ENCODE peak calls at places on chromosome X, in eight cellular contexts. U is CD8-positive, alpha-beta memory T cell; L is psoas muscle; K is hepatocyte; Y is right atrium auricular region; I is Peyer's patch; B is pancreas; W is uterus. E is an unnamed sample. For H3K4me1, the result is how much of the 10 kb centered on the place peaks cover.

GRCh38 chrX:17291998-17292658 is 82.9 kb upstream of the NHS start:
- DNase-seq in B (no peak), U (no peak), K (peak), L (no peak), W (no peak), I (no peak), Y (no peak), E (no peak)

GRCh38 chrX:138930546-138930945 is 219.0 kb upstream of the FGF13 start:
- DNase-seq in K (no peak), W (no peak), L (no peak), I (no peak), U (no peak), B (no peak), Y (no peak), E (no peak)

GRCh38 chrX:30875957-30876356 is 13.1 kb downstream of the TAB3 start:
- DNase-seq in B (no peak), K (no peak), I (no peak), L (no peak), Y (no peak), W (no peak), U (no peak), E (no peak)

GRCh38 chrX:130118941-130119640 is 8.8 kb upstream of the ELF4 start:
- DNase-seq in L (no peak), W (no peak), K (no peak), Y (no peak), U (no peak), B (no peak), I (no peak), E (no peak)

GRCh38 chrX:69060631-69061408 is 104.4 kb downstream of the PJA1 start:
- DNase-seq in I (no peak), B (peak), L (no peak), K (peak), Y (peak), U (no peak), W (peak), E (no peak)

GRCh38 chrX:44637282-44637681 is 94.6 kb upstream of the FUNDC1 start:
- DNase-seq in B (no peak), L (no peak), W (no peak), U (no peak), K (no peak), Y (no peak), I (no peak), E (no peak)

GRCh38 chrX:42017971-42018370 is 94.6 kb upstream of the CASK start:
- DNase-seq in K (no peak), L (no peak), Y (no peak), I (no peak), W (no peak), U (no peak), B (no peak), E (no peak)

GRCh38 chrX:118807151-118808017 is 16.2 kb upstream of the ZCCHC12 start:
- DNase-seq in W (peak), Y (no peak), B (peak), L (peak), I (no peak), U (no peak), K (peak), E (no peak)

GRCh38 chrX:37485429-37485828 is 86.0 kb upstream of the LANCL3 start:
- DNase-seq in I (no peak), B (peak), K (no peak), Y (no peak), L (no peak), U (no peak), W (no peak), E (no peak)

GRCh38 chrX:40646489-40647306 is 663 bp downstream of the CXorf38 start:
- DNase-seq in K (peak), B (peak), Y (peak), I (peak), W (peak), U (peak), L (peak), E (no peak)

GRCh38 chrX:29926659-29927058 is 288.7 kb upstream of the MAGEB2 start:
- DNase-seq in U (no peak), B (no peak), I (no peak), K (no peak), L (no peak), W (no peak), Y (no peak), E (no peak)

GRCh38 chrX:2689773-2690666 is 1.1 kb upstream of the CD99 start:
- DNase-seq in L (no peak), U (no peak), Y (no peak), I (peak), B (peak), K (peak), W (no peak), E (no peak)

GRCh38 chrX:100696699-100697351 is 35.1 kb downstream of the SYTL4 start:
- DNase-seq in I (no peak), K (no peak), U (no peak), Y (no peak), L (no peak), W (no peak), B (no peak), E (no peak)

DNA sequence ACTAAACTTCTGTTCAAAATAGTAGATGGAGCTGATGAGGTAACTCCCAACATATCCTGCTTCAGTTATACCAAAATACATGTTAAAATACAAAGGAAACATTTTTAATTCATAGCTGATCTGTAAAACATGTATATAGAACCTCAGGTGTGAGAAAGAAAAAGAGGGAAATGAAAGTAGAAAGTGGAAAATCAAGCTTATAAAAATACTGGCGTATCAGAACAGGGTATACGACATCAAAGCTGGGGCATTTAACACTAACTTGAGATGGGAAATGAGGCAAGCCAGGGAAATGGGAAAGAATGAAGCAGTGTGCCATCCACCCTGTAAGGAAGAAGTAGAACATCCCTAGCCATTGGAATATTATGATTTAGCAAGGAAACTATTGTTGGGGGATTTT is 767.5 kb downstream of the DMD start:
- DNase-seq in I (no peak), L (no peak), K (no peak), U (no peak), B (no peak), W (no peak), Y (no peak), E (no peak)
- H3K4me1 ChIP-seq in I (under half), L (under half), K (under half), U (under half), B (under half), W (under half), Y (under half), E (under half)

DNA sequence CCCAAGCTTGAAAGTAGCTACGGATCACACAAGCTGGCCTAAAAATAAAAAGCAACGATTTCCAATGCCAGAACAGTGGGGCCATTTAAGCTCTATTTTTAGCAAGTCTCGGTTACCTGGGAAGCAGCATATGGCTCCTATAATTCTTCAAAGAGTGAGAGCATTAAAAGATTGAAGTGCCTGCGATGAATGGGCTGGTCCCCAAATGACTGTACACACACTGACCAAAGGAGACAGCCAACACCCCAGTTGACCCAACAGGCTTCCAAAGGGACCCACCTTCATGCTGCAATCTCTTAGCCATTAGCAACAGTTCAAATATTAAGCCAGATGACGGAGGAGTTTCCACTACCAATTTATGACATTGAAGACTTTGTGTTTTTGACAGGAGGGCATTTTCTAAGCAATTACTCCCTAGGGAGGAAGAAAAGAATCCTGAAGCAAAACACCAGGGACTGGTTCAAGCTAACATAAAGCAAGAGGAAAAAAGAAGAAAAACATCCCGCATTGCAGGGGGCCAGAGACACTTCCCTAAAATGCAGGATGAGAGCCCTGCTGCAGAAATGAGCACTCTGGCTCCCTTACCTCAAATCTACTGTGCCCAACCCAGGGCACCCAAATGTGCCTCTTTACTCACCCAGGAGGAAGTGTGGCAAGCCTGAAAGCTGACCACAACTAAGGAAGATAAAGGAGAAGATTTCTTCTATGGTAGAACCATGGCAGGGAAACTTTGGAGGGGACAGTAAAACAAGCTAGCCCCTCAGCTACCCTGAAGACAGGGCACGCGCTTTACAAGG is 21.6 kb downstream of the SH3KBP1 start:
- DNase-seq in Y (no peak), K (no peak), I (no peak), B (no peak), L (no peak), W (no peak), U (no peak), E (no peak)
- H3K4me1 ChIP-seq in Y (under half), K (under half), I (under half), B (under half), L (under half), W (under half), U (under half), E (under half)

DNA sequence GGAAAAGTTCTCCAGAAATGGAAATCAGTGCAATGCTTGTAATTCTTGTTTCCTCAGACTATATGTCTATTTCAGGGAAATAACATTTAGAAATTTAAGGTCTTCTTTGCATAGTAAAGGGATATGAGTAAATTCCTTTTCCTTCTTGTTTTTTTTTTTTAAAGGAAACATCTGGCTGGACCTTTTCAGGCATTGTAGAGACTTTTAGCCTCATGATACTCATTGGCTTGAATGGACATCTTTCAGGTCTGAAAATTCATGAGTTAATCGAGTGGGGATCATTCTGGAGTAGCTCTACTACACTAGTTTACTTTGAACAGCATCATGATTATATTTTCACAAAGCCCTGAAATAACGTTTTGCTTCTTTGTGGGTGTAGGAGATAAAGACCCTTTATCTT is 88.6 kb upstream of the CBLL2 start:
- DNase-seq in K (no peak), L (no peak), Y (no peak), W (no peak), I (no peak), U (no peak), B (no peak), E (no peak)
- H3K4me1 ChIP-seq in K (under half), L (under half), Y (under half), W (under half), I (under half), U (under half), B (under half), E (under half)

GRCh38 chrX:24148535-24149345 is 789 bp upstream of the ZFX start:
- DNase-seq in U (no peak), I (no peak), B (peak), L (no peak), K (peak), W (peak), Y (no peak), E (no peak)

GRCh38 chrX:24151513-24151912 is 2.0 kb downstream of the ZFX start:
- DNase-seq in W (no peak), B (no peak), K (no peak), Y (no peak), L (no peak), I (no peak), U (no peak), E (no peak)

GRCh38 chrX:24148118-24148517 is 1.4 kb upstream of the ZFX start:
- DNase-seq in L (no peak), I (no peak), K (no peak), Y (no peak), U (no peak), W (no peak), B (no peak), E (no peak)

GRCh38 chrX:24149346-24150050 is at the start of gene ZFX:
- DNase-seq in U (peak), W (peak), B (peak), I (peak), K (peak), Y (peak), L (peak), E (no peak)

DNA sequence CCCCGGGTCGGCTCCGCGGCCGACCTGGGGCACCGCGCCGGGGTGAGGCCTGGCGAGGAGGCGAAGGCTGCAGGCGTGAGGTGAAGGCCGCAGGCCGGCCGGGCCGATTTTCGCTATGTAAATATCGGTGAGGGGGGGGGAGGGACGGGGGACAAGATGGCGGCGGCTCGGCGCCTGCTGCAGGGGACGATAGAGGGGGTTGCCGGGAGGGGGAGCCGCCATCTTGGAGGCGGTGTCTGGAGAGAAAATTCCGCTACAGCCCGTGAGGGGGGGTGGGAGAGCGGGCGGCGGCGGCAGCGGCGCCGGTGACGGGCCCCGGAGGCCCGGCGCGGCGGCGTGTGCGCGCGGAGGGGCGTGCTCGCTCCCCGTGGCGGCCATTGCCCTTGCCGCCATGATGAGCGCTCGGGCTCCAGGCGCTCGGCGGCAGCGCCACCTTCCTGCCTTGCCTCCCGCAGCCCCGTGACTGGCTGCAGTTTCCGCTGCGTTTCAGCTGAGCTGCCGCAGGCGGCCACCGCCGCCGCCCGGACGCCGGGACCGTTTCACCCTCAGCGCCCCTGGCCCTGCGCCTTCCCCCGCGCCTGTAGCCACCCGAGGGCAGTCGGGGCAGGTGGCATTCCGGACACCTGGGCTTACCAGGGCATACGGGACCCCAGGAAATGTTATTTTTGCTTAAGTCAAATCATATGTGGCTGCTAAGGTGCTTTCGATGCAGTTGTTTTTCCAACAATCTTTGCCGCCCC is 692 bp downstream of the ZFX start:
- DNase-seq in K (peak), Y (peak), L (peak), U (peak), B (peak), I (peak), W (peak), E (peak)
- H3K4me1 ChIP-seq in K (half or more), Y (half or more), L (half or more), U (under half), B (half or more), I (under half), W (under half), E (under half)

GRCh38 chrX:7202206-7202605 is 54.3 kb upstream of the PUDP start:
- DNase-seq in Y (no peak), B (no peak), W (no peak), I (no peak), U (no peak), L (no peak), K (no peak), E (no peak)
- H3K4me1 ChIP-seq in Y (under half), B (under half), W (under half), I (under half), U (under half), L (under half), K (under half), E (under half)

DNA sequence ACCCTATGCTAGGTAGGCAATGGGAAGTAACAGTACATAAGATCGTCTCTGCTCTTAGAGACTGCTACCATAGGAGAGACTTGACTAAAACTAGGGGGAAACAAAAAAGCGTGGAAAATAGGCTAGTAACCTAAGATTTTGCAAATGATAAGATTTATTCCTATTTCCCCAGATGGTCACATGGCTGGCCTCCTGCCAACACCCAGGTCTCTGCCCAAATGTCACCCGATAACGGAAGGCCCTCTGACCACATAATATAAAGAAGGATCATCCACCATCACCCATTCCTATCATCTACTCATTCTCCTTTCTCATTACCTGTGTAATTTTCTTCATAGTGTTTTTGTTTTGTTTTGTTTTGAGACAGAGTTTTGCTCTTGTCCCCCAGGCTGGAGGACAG is 4.7 kb downstream of the LAMP2 start:
- DNase-seq in U (no peak), L (no peak), K (no peak), Y (no peak), B (no peak), I (no peak), W (no peak), E (no peak)
- H3K4me1 ChIP-seq in U (under half), L (under half), K (under half), Y (under half), B (under half), I (under half), W (under half), E (under half)

DNA sequence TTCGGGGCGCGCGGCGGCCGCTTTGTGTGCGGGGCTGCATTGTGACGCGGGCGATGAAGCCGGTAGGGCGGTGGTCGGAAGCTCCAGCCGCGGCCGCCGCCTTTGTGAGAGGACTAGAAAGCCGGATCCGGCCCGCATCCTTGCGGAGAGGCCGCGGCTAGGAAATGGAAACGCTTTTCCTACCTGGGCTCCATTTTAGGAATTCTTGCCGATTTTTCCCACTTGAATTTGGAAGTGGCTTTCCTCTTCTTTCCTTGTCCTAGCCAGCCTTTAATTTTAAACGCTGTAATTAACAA is 708 bp downstream of the TMSB4X start:
- DNase-seq in L (peak), U (no peak), W (no peak), Y (no peak), K (no peak), B (peak), I (no peak), E (no peak)
- H3K4me1 ChIP-seq in L (under half), U (under half), W (under half), Y (under half), K (under half), B (under half), I (under half), E (under half)

DNA sequence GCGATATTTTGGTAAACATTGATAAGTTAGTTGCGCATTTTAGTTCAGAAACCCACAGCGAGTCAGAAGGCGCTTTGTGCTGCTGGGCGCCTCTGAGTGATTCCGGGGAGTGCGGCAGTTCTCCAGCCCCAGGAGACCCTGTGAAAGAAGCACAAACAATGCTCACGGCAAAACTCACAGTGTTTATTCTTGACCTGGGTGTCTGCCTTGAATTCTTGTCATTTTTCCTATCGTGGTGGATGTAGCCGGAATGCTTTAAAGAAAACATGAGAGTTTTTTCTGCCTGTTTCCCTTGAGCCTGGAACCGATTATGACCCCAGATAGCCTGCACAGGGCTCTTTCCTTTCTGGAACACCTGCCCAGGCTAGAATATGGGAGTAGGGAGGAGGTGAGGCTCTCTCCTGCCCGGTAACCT is 6.7 kb downstream of the TBL1X start:
- DNase-seq in I (no peak), W (no peak), B (no peak), U (no peak), Y (no peak), L (no peak), K (no peak), E (no peak)
- H3K4me1 ChIP-seq in I (under half), W (under half), B (under half), U (under half), Y (under half), L (under half), K (under half), E (under half)

E was measured in thoracic aorta.